ENCODE peak calls at places on chromosomes 3 and 15, in four cellular contexts. W is AG04450, T is body of pancreas, F is A549. C is an unnamed sample.

GRCh38 chr15:90789496-90789895 is 72.3 kb downstream of the BLM start:
- DNase-seq in W (no peak), F (no peak), T (no peak), C (no peak)

GRCh38 chr15:92385096-92385495 is 8.6 kb upstream of the ST8SIA2 start:
- DNase-seq in T (no peak), F (peak), W (no peak), C (no peak)

GRCh38 chr3:52181543-52181942 is 16.4 kb upstream of the ALAS1 start:
- DNase-seq in F (no peak), T (no peak), W (no peak), C (no peak)

GRCh38 chr3:166451997-166452396 is 614.8 kb upstream of the BCHE start:
- DNase-seq in W (no peak), F (no peak), T (no peak), C (no peak)

GRCh38 chr3:77377717-77378116 is 337.8 kb downstream of the ROBO2 start:
- DNase-seq in W (no peak), T (no peak), F (no peak), C (no peak)

GRCh38 chr3:30649572-30650310 is 43.3 kb downstream of the TGFBR2 start:
- DNase-seq in W (peak), F (no peak), T (no peak), C (peak)

GRCh38 chr15:55897560-55898336 is 95.7 kb downstream of the NEDD4 start:
- DNase-seq in T (peak), F (peak), W (no peak), C (peak)

GRCh38 chr3:59191651-59192050 is 141.8 kb upstream of the CFAP20DC start:
- DNase-seq in W (no peak), T (no peak), F (no peak), C (no peak)

GRCh38 chr15:60583946-60584345 is 105.0 kb upstream of the ICE2 start:
- DNase-seq in W (no peak), T (no peak), F (peak), C (no peak)

GRCh38 chr3:69250014-69250413 is 127.6 kb upstream of the LMOD3 start:
- DNase-seq in W (no peak), F (peak), T (peak), C (no peak)

GRCh38 chr15:68211656-68212320 is 6.7 kb upstream of the CALML4 start:
- DNase-seq in F (no peak), T (no peak), W (no peak), C (no peak)

GRCh38 chr3:143970773-143971366 is 753 bp upstream of the DIPK2A start:
- DNase-seq in T (peak), F (no peak), W (no peak), C (peak)

GRCh38 chr15:66019377-66019776 is 150.1 kb downstream of the RAB11A start:
- DNase-seq in F (no peak), T (no peak), W (no peak), C (no peak)

GRCh38 chr3:181838940-181839914 is 127.5 kb downstream of the SOX2 start:
- DNase-seq in T (peak), F (peak), W (no peak), C (no peak)

GRCh38 chr3:180680097-180680430 is 775 bp upstream of the CCDC39 start:
- DNase-seq in W (no peak), F (peak), T (peak), C (peak)

GRCh38 chr3:67381667-67382272 is 272.6 kb downstream of the SUCLG2 start:
- DNase-seq in F (peak), T (no peak), W (no peak), C (no peak)

GRCh38 chr15:87582169-87582568 is 674.4 kb downstream of the NTRK3 start:
- DNase-seq in W (no peak), F (peak), T (no peak), C (no peak)

DNA sequence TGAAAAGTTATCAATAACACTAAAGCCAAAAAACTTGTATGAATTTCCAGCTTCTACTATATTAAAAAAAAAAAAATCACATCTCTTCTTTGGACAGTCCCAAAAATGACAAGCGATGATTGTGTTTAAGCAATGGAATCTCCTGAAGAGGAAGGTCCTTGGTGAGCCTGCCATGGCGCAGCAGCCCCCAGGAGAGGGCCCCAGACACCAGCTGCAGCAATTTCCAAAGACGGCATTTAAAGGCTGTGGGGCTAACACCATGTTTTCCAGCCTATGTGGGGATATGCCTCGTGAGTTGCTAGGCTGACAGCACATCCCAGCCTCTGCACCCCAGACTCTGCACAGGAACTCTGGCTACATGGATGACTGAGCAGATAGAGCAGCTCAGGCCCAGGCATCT is 14.7 kb downstream of the SKIC8 start:
- DNase-seq in W (no peak), F (no peak), T (no peak), C (no peak)
- TF ChIP-seq CTCF in W (no peak), F (no peak), T (no peak), C (peak)

GRCh38 chr3:64166584-64167155 is 58.6 kb downstream of the PRICKLE2 start:
- DNase-seq in W (no peak), T (no peak), F (peak), C (no peak)
- TF ChIP-seq CTCF in W (no peak), T (peak), F (peak), C (no peak)

GRCh38 chr15:47965297-47965696 is 155.5 kb upstream of the SLC24A5 start:
- DNase-seq in T (no peak), W (no peak), F (no peak), C (no peak)
- TF ChIP-seq CTCF in T (no peak), W (no peak), F (no peak), C (no peak)

GRCh38 chr3:168052517-168052916 is 43.2 kb downstream of the GOLIM4 start:
- DNase-seq in F (no peak), T (no peak), W (no peak), C (no peak)

GRCh38 chr3:168049366-168049974 is 46.3 kb downstream of the GOLIM4 start:
- DNase-seq in T (peak), W (peak), F (no peak), C (no peak)

GRCh38 chr3:168051579-168052183 is 44.0 kb downstream of the GOLIM4 start:
- DNase-seq in T (no peak), F (no peak), W (no peak), C (peak)

GRCh38 chr3:168054447-168054846 is 41.3 kb downstream of the GOLIM4 start:
- DNase-seq in W (no peak), T (no peak), F (no peak), C (no peak)

GRCh38 chr3:168053115-168053514 is 42.6 kb downstream of the GOLIM4 start:
- DNase-seq in T (no peak), W (no peak), F (no peak), C (no peak)
- TF ChIP-seq CTCF in T (no peak), W (peak), F (no peak), C (peak)

GRCh38 chr3:9727743-9728142 is 3.8 kb upstream of the BRPF1 start:
- DNase-seq in F (no peak), W (no peak), T (no peak), C (no peak)

GRCh38 chr3:9725775-9726174 is 5.8 kb upstream of the BRPF1 start:
- DNase-seq in F (no peak), T (no peak), W (no peak), C (no peak)

GRCh38 chr3:9729419-9729818 is 2.1 kb upstream of the BRPF1 start:
- DNase-seq in T (no peak), W (no peak), F (no peak), C (no peak)

GRCh38 chr3:9730747-9731205 is 759 bp upstream of the BRPF1 start:
- DNase-seq in T (no peak), W (peak), F (no peak), C (no peak)

DNA sequence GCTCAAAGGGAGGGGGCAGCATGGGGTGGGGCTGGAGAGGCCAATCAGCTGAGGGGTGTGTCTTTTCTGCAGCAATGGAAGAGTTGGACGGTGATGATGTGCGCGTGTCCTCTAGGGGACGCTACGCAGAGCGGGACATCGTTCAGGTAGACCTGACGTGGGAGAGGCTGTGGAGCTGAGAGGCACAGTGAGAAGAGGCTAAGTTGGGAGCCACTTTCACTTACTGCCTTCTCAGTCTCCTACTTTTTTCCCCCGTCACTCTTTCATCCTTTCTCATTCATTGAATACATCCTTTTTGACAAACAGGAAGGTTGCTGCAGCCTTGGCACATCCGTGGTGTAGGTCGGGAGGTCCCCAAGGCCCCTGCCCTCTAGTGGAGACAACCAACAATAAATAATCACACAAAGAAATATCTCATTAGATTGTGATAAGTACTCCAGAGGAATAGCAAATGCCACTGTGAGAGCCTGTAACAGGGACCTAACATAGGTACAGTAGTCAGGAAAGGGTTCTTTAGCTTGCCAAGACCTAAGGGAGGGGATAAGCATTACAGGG is 4.4 kb upstream of the BRPF1 start:
- DNase-seq in W (no peak), T (no peak), F (peak), C (peak)
- TF ChIP-seq CTCF in W (peak), T (peak), F (peak), C (peak)